ENCODE peak calls at places on chromosomes 7 and 10, in four cellular contexts. Y is H9, V is mesendoderm, F is H1. B is an unnamed sample.

GRCh38 chr7:143434660-143435059 is 8.6 kb upstream of the TAS2R60 start:
- DNase-seq in Y (no peak), F (no peak), V (no peak), B (peak)

GRCh38 chr7:12801107-12801506 is 113.7 kb downstream of the ARL4A start:
- DNase-seq in V (no peak), F (no peak), Y (no peak), B (no peak)

GRCh38 chr7:25579688-25580075 is 351.4 kb upstream of the NPVF start:
- DNase-seq in F (no peak), Y (no peak), V (peak), B (no peak)

GRCh38 chr7:50339990-50340500 is 35.5 kb downstream of the IKZF1 start:
- DNase-seq in F (no peak), V (peak), Y (no peak), B (no peak)

GRCh38 chr10:32070645-32071044 is 14.4 kb upstream of the KIF5B start:
- DNase-seq in F (no peak), Y (no peak), V (no peak), B (no peak)

GRCh38 chr10:110701618-110701971 is 57.5 kb downstream of the RBM20 start:
- DNase-seq in V (peak), F (no peak), Y (no peak), B (no peak)

GRCh38 chr10:117594722-117595121 is 52.2 kb downstream of the EMX2 start:
- DNase-seq in V (no peak), Y (no peak), F (no peak), B (no peak)

GRCh38 chr7:69109131-69109740 is 489.0 kb upstream of the AUTS2 start:
- DNase-seq in V (no peak), Y (no peak), F (no peak), B (no peak)

GRCh38 chr10:59337254-59337653 is 25.1 kb downstream of the FAM13C start:
- DNase-seq in Y (no peak), F (no peak), V (no peak), B (peak)

GRCh38 chr7:159036916-159037605 is 107.6 kb downstream of the VIPR2 start:
- DNase-seq in F (peak), Y (peak), V (peak), B (no peak)

GRCh38 chr7:76314042-76314721 is 11.7 kb downstream of the HSPB1 start:
- DNase-seq in Y (peak), F (peak), V (peak), B (peak)

GRCh38 chr7:105583061-105583460 is 1.8 kb upstream of the EFCAB10 start:
- DNase-seq in V (no peak), Y (no peak), F (no peak), B (no peak)

GRCh38 chr10:71396084-71396713 is 521 bp upstream of the CDH23 start:
- DNase-seq in F (peak), Y (peak), V (peak), B (no peak)

GRCh38 chr7:149735181-149735602 is 38.2 kb downstream of the ZNF467 start:
- DNase-seq in Y (no peak), F (peak), V (no peak), B (no peak)

GRCh38 chr7:150945171-150945852 is 32.8 kb downstream of the KCNH2 start:
- DNase-seq in F (no peak), V (no peak), Y (peak), B (no peak)

GRCh38 chr7:146514304-146514703 is 397.7 kb downstream of the CNTNAP2 start:
- DNase-seq in F (no peak), Y (no peak), V (no peak), B (no peak)

GRCh38 chr7:13540429-13540828 is 449.0 kb downstream of the ETV1 start:
- DNase-seq in Y (no peak), F (no peak), V (no peak), B (peak)

GRCh38 chr7:40463449-40463848 is 328.6 kb downstream of the SUGCT start:
- DNase-seq in Y (no peak), F (no peak), V (no peak), B (no peak)

GRCh38 chr7:23335141-23335540 is 36.0 kb downstream of the MALSU1 start:
- DNase-seq in Y (no peak), V (no peak), F (no peak), B (no peak)

GRCh38 chr7:37421820-37422219 is 26.8 kb downstream of the ELMO1 start:
- DNase-seq in V (peak), F (no peak), Y (no peak), B (no peak)

GRCh38 chr7:133313575-133313974 is 60.7 kb downstream of the EXOC4 start:
- DNase-seq in F (no peak), V (no peak), Y (no peak), B (no peak)

GRCh38 chr7:155738652-155739537 is 73.4 kb downstream of the SHH start:
- DNase-seq in V (peak), Y (peak), F (no peak), B (peak)

GRCh38 chr10:27038168-27038567 is 62.1 kb downstream of the ANKRD26 start:
- DNase-seq in F (no peak), Y (no peak), V (no peak), B (no peak)
- H3K56ac ChIP-seq in F (no peak), Y (no peak), V (no peak), B (no peak)

DNA sequence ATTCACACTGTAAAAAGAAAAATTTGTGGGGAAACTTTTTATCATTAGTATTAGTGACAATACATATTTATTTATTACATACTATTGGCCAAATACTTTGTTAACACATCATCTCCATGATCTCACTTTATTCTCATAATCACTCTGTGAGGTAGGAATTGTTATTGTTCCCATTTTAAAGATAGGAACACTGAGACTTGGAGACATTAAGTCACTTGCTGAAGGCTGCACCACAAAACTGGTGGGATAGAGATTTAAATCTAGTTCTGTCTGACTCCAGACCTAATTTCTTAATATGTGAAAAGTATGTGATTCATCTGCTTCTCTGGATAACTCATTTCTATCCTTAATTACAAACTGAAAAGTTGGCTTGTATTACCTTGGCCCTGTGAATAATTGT is 8.2 kb downstream of the PPP1R3C start:
- DNase-seq in V (no peak), Y (no peak), F (no peak), B (no peak)
- H3K56ac ChIP-seq in V (no peak), Y (no peak), F (no peak), B (no peak)

DNA sequence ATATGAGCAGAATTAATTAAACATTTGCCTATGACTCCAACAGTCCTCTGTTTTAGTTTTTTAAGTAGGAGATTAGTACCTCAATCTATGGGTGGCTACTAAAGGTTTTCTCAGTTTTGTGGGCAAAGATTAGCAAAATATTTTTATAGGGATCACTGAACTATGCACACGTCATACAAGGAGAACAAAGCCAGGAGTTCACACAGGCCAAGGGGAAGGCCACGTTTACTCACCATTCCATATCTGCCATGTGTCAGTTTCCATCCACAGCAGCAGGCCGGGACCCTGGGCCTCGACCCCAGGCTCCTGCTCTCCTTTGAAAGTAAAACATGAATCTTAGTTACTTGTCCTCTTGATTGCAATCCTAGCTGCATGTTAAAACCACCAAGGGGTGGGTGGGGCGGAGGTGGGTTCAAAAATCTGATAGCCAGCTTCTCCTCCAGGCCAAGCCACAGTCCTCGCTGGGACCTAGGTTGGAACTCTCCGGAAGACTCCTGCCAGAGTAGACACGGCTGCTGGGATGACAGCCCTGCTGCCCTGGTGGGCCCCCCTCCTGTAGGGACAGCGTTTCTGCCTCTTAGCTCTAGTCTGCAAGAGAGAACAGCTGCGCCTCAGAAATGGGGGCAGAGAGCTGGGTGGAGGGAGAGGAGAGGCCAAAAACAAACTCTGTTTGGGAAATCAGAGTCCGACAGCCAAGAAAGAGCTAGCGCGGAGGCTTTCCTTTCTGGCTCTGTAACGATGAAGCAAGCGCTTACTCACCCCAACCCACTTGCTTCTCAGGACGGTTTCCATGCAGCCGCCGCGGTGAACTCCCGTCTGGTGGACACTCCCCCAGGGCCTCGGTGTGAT is 35.6 kb downstream of the PITRM1 start:
- DNase-seq in V (no peak), Y (no peak), F (no peak), B (peak)
- H3K56ac ChIP-seq in V (no peak), Y (no peak), F (no peak), B (no peak)

GRCh38 chr7:48360574-48360973 is 189.3 kb downstream of the ABCA13 start:
- DNase-seq in Y (no peak), F (no peak), V (no peak), B (peak)
- H3K56ac ChIP-seq in Y (no peak), F (no peak), V (no peak), B (no peak)

GRCh38 chr10:88466786-88467185 is 116.3 kb downstream of the RNLS start:
- DNase-seq in V (no peak), Y (no peak), F (no peak), B (no peak)
- H3K56ac ChIP-seq in V (no peak), Y (no peak), F (no peak), B (no peak)

DNA sequence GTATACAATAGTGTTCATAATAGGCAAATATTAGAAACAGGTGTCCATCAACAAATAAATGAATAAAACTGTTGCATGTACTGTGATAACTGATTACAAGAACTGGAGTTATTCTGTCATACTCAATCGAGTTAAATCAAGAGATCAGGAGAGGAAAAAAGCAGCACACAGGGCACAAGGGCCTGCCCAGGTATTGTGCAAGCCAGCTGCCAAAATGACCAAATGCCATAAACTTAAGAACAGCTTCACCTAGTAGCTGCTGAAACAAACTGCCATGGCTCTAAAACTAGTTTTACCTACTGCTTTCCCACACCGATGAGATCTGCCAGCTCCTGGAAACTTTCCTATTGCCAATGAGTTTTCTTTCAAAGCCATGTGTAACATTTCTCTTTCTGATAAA is 12.2 kb downstream of the GSAP start:
- DNase-seq in F (no peak), V (no peak), Y (no peak), B (no peak)
- H3K56ac ChIP-seq in F (no peak), V (no peak), Y (no peak), B (no peak)

B was measured in IMR-90.